ENCODE peak calls at places on chromosomes 3 and 15, in five cellular contexts. J, R, K, P and W are unnamed samples.

GRCh38 chr3:87855626-87856025 is 203.2 kb downstream of the CGGBP1 start:
- DNase-seq in J (no peak), R (no peak), K (no peak), P (peak), W (no peak)

GRCh38 chr3:104879919-104880318 is 486.8 kb upstream of the ALCAM start:
- DNase-seq in J (no peak), R (no peak), K (no peak), P (peak), W (no peak)

GRCh38 chr3:184788751-184789150 is 23.2 kb upstream of the VPS8 start:
- DNase-seq in J (no peak), R (no peak), K (no peak), P (no peak), W (no peak)

GRCh38 chr3:69665026-69665739 is 74.1 kb upstream of the MITF start:
- DNase-seq in J (peak), R (no peak), K (peak), P (no peak), W (no peak)

GRCh38 chr3:78048698-78049097 is 1008.8 kb downstream of the ROBO2 start:
- DNase-seq in J (no peak), R (no peak), K (no peak), P (no peak), W (no peak)

GRCh38 chr15:68256675-68257450 is 20.7 kb upstream of the FEM1B start:
- DNase-seq in J (peak), R (peak), K (peak), P (peak), W (no peak)

GRCh38 chr3:73432021-73432722 is 192.6 kb downstream of the PDZRN3 start:
- DNase-seq in J (peak), R (no peak), K (peak), P (peak), W (peak)

GRCh38 chr3:117398166-117398954 is 688.8 kb downstream of the TUSC7 start:
- DNase-seq in J (peak), R (no peak), K (no peak), P (no peak), W (no peak)

GRCh38 chr15:43517354-43518072 is at the start of gene MAP1A:
- DNase-seq in J (peak), R (peak), K (peak), P (peak), W (no peak)

GRCh38 chr15:99143230-99143629 is 38.4 kb downstream of the SYNM start:
- DNase-seq in J (no peak), R (peak), K (no peak), P (no peak), W (no peak)

GRCh38 chr15:38401101-38401500 is 52.8 kb upstream of the FAM98B start:
- DNase-seq in J (no peak), R (no peak), K (no peak), P (peak), W (no peak)

GRCh38 chr3:177490626-177491025 is 293.3 kb upstream of the TBL1XR1 start:
- DNase-seq in J (no peak), R (no peak), K (no peak), P (no peak), W (no peak)

GRCh38 chr15:63593705-63594671 is 3.2 kb upstream of the FBXL22 start:
- DNase-seq in J (no peak), R (no peak), K (no peak), P (no peak), W (no peak)

GRCh38 chr3:18062289-18063025 is 320.0 kb upstream of the TBC1D5 start:
- DNase-seq in J (no peak), R (no peak), K (no peak), P (peak), W (no peak)

GRCh38 chr15:99014803-99015676 is 7.4 kb upstream of the PGPEP1L start:
- DNase-seq in J (peak), R (no peak), K (peak), P (peak), W (peak)

GRCh38 chr3:72494076-72495000 is 353.9 kb downstream of the SHQ1 start:
- DNase-seq in J (no peak), R (no peak), K (no peak), P (no peak), W (no peak)

GRCh38 chr15:53472883-53473282 is 286.6 kb downstream of the WDR72 start:
- DNase-seq in J (no peak), R (no peak), K (no peak), P (no peak), W (no peak)

GRCh38 chr15:55334997-55335396 is 16.0 kb downstream of the PIGB start:
- DNase-seq in J (no peak), R (no peak), K (no peak), P (peak), W (peak)

GRCh38 chr3:172355836-172356235 is 92.4 kb downstream of the GHSR start:
- DNase-seq in J (no peak), R (no peak), K (no peak), P (peak), W (no peak)

GRCh38 chr3:139120336-139120971 is 75.8 kb upstream of the PRR23C start:
- DNase-seq in J (no peak), R (no peak), K (peak), P (peak), W (no peak)

GRCh38 chr3:144840866-144841265 is 869.2 kb downstream of the DIPK2A start:
- DNase-seq in J (no peak), R (no peak), K (no peak), P (no peak), W (no peak)

GRCh38 chr3:188208751-188209433 is 54.9 kb downstream of the LPP start:
- DNase-seq in J (no peak), R (no peak), K (no peak), P (peak), W (no peak)

GRCh38 chr3:193836918-193837317 is 243.9 kb downstream of the OPA1 start:
- DNase-seq in J (no peak), R (no peak), K (no peak), P (no peak), W (no peak)

GRCh38 chr15:28185148-28185895 is 86.2 kb upstream of the OCA2 start:
- DNase-seq in J (no peak), R (no peak), K (no peak), P (no peak), W (no peak)

GRCh38 chr3:130960139-130960779 is 66.4 kb downstream of the ASTE1 start:
- DNase-seq in J (no peak), R (no peak), K (no peak), P (peak), W (no peak)

GRCh38 chr3:27591811-27592210 is 107.6 kb upstream of the SLC4A7 start:
- DNase-seq in J (no peak), R (no peak), K (no peak), P (no peak), W (no peak)

GRCh38 chr15:85482896-85483295 is 102.5 kb downstream of the AKAP13 start:
- DNase-seq in J (no peak), R (no peak), K (no peak), P (peak), W (peak)

GRCh38 chr3:84961492-84962255 is 2.9 kb downstream of the CADM2 start:
- DNase-seq in J (no peak), R (no peak), K (peak), P (no peak), W (no peak)

GRCh38 chr3:37161351-37161750 is 13.0 kb downstream of the LRRFIP2 start:
- DNase-seq in J (no peak), R (no peak), K (no peak), P (no peak), W (no peak)